ENCODE peak calls at places on chromosomes 6 and 20, in five cellular contexts. A is left lung, S is Panc1, H is skeletal muscle cell, Y is right cardiac atrium. I is an unnamed sample.

GRCh38 chr20:47124235-47124717 is 229.6 kb downstream of the EYA2 start:
- DNase-seq in A (no peak), S (no peak), H (no peak), Y (peak), I (no peak)

GRCh38 chr20:62685781-62686555 is 22.7 kb upstream of the NTSR1 start:
- DNase-seq in A (peak), S (no peak), H (no peak), Y (peak), I (no peak)

GRCh38 chr6:43698584-43699349 is 11.2 kb upstream of the MRPS18A start:
- DNase-seq in A (no peak), S (no peak), H (peak), Y (peak), I (no peak)

GRCh38 chr6:170289108-170289931 is 1.6 kb downstream of the DLL1 start:
- DNase-seq in A (no peak), S (no peak), H (no peak), Y (peak), I (no peak)

GRCh38 chr6:128406453-128406852 is 113.9 kb downstream of the PTPRK start:
- DNase-seq in A (no peak), S (no peak), H (no peak), Y (no peak), I (no peak)

GRCh38 chr20:10111144-10111771 is 76.5 kb downstream of the ANKEF1 start:
- DNase-seq in A (no peak), S (no peak), H (no peak), Y (no peak), I (no peak)

GRCh38 chr6:24923885-24924401 is 11.8 kb downstream of the RIPOR2 start:
- DNase-seq in A (no peak), S (no peak), H (no peak), Y (no peak), I (no peak)

GRCh38 chr6:96836579-96837137 is 619 bp downstream of the GPR63 start:
- DNase-seq in A (no peak), S (no peak), H (no peak), Y (peak), I (no peak)

GRCh38 chr20:1324598-1325172 is 4.3 kb downstream of the SDCBP2 start:
- DNase-seq in A (no peak), S (no peak), H (peak), Y (peak), I (no peak)

GRCh38 chr6:43887906-43888683 is 118.1 kb downstream of the VEGFA start:
- DNase-seq in A (peak), S (no peak), H (no peak), Y (no peak), I (no peak)

GRCh38 chr20:61575151-61575937 is 323.3 kb downstream of the CDH4 start:
- DNase-seq in A (no peak), S (no peak), H (no peak), Y (no peak), I (no peak)

GRCh38 chr6:121961726-121962125 is 437.7 kb upstream of the HSF2 start:
- DNase-seq in A (no peak), S (no peak), H (no peak), Y (no peak), I (no peak)

GRCh38 chr6:170417881-170418280 is 111.3 kb downstream of the FAM120B start:
- DNase-seq in A (peak), S (no peak), H (no peak), Y (peak), I (no peak)

GRCh38 chr6:100261486-100261885 is 203.2 kb downstream of the SIM1 start:
- DNase-seq in A (no peak), S (no peak), H (no peak), Y (no peak), I (no peak)

GRCh38 chr20:10553326-10553984 is 118.3 kb downstream of the SLX4IP start:
- DNase-seq in A (peak), S (no peak), H (no peak), Y (peak), I (no peak)

GRCh38 chr20:8756410-8756809 is 312.5 kb upstream of the PLCB4 start:
- DNase-seq in A (no peak), S (no peak), H (peak), Y (no peak), I (peak)

GRCh38 chr6:39490120-39490519 is 167.6 kb upstream of the KCNK16 start:
- DNase-seq in A (no peak), S (no peak), H (no peak), Y (no peak), I (no peak)

GRCh38 chr20:15310361-15310760 is 972.9 kb upstream of the FLRT3 start:
- DNase-seq in A (no peak), S (no peak), H (no peak), Y (no peak), I (no peak)

GRCh38 chr20:1838479-1839279 is 56.5 kb upstream of the SIRPA start:
- DNase-seq in A (no peak), S (no peak), H (no peak), Y (no peak), I (no peak)

GRCh38 chr6:125549202-125549884 is 200.1 kb upstream of the HEY2 start:
- DNase-seq in A (no peak), S (no peak), H (no peak), Y (no peak), I (no peak)

GRCh38 chr20:24131684-24132083 is 143.1 kb upstream of the GGTLC1 start:
- DNase-seq in A (no peak), S (no peak), H (no peak), Y (no peak), I (no peak)

GRCh38 chr6:29872791-29873190 is 45.2 kb downstream of the HLA-G start:
- DNase-seq in A (no peak), S (no peak), H (no peak), Y (no peak), I (no peak)

GRCh38 chr20:49548371-49548947 is 19.5 kb downstream of the PTGIS start:
- DNase-seq in A (no peak), S (no peak), H (no peak), Y (no peak), I (no peak)

GRCh38 chr6:151400473-151400872 is 9.1 kb upstream of the ZBTB2 start:
- DNase-seq in A (no peak), S (no peak), H (no peak), Y (no peak), I (peak)

GRCh38 chr6:11364971-11365397 is 132.5 kb upstream of the NEDD9 start:
- DNase-seq in A (no peak), S (no peak), H (peak), Y (no peak), I (no peak)

GRCh38 chr6:190596-191395 is 101.5 kb upstream of the DUSP22 start:
- DNase-seq in A (no peak), S (no peak), H (no peak), Y (no peak), I (no peak)

GRCh38 chr20:35892871-35893270 is 61.4 kb downstream of the SCAND1 start:
- DNase-seq in A (no peak), S (no peak), H (no peak), Y (no peak), I (no peak)

GRCh38 chr20:63151554-63152321 is 64.2 kb downstream of the YTHDF1 start:
- DNase-seq in A (peak), S (no peak), H (no peak), Y (no peak), I (no peak)

DNA sequence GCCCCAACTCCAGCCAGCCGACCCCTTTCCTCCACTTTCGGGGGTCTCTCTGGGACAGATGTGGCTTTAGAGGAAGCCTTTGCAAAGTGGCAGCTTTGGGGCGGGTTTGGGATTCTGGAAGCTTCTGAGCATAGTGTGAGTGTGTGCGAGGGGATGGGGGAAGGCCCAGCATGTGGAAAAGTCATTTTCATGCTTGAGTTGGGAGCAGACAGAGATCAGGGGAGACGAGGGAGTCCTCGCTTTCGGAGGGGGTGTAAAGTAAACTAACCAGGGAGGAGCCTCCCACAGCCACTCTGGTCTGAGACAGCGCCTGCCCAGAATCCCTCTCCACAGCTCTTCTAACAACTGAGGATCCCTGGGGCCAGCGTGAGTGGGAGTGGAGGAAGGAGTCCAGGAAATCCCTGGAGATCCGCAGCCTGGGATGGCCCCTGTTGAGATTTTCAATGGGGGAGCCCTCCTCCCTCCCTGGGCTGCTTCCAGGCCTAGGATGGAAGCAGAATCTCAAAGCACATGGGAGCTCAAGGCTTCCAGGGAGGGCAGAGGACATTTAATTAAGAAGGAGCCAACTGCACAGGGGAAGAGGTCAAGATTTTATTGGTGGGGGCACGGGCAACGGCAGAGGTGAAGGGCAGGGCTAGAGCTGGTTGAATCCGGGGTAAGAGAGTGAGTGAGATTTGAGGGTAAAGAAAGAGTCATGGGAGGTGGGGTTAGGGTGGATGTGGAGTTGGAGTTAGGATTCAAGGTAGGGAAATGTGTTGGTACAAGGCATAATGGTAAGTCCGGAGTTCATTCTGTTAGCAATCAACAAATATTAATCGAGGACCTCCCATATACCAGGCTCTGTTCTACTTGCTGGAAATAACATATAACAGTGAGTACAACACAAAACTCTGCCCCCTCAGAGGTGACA is 102.3 kb upstream of the FOXP4 start:
- DNase-seq in A (no peak), S (no peak), H (peak), Y (peak), I (no peak)
- H3K4me3 ChIP-seq in A (no peak), S (no peak), H (no peak), Y (no peak), I (no peak)

DNA sequence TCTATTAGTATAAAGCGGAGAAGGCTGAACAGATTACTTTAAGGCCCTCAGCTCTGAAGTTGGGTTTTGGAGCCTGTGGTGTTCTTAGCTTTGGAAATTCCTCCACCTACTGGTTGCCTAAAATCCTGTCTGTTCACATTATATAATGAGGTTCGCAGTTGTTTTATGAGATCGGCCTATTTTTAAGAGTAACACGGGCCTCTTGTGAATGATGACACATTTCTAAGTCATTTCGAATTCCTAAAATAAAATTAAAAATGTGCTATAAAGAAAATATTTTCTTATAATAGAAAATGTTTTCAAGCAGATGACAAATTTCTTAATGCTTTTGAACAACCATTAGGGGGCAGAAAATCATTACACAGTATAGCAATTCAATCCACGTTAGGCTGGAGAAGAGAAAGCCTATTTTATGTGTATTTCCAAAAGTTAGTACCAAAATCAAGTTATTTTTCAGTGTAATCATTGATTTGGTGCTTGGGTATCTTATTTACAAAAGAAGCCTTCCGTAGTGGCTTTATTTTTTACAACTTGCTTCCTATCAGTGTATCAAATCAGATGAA is 15.8 kb upstream of the FAM8A1 start:
- DNase-seq in A (no peak), S (peak), H (peak), Y (no peak), I (no peak)
- H3K4me3 ChIP-seq in A (no peak), S (no peak), H (no peak), Y (no peak), I (no peak)

GRCh38 chr6:106976270-106976669 is 1.7 kb upstream of the CD24 start:
- DNase-seq in A (no peak), S (no peak), H (no peak), Y (no peak), I (no peak)

GRCh38 chr6:106974337-106974998 is at the start of gene CD24:
- DNase-seq in A (peak), S (no peak), H (no peak), Y (no peak), I (no peak)

GRCh38 chr6:106973841-106974336 is 640 bp downstream of the CD24 start:
- DNase-seq in A (peak), S (no peak), H (no peak), Y (no peak), I (no peak)

GRCh38 chr6:106974999-106975698 is 620 bp upstream of the CD24 start:
- DNase-seq in A (peak), S (no peak), H (no peak), Y (peak), I (no peak)

DNA sequence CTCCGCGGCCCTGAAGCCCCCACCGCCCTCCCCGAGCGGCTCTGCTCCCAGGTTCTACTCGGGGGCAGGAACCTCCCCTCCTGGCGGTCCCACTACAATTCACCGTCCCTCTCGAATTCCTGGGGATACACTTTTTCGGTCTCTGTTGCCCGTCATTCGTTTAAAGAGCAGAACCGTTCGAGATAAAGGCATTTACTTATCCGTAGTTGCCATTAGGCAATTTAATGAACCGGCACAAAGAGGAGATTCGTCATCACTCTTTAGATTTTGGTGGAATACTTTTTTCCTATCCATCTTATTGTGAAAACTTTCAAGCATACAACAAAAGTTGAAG is 1.1 kb upstream of the CD24 start:
- DNase-seq in A (no peak), S (no peak), H (no peak), Y (no peak), I (no peak)
- H3K4me3 ChIP-seq in A (peak), S (peak), H (peak), Y (peak), I (peak)

GRCh38 chr6:149470948-149471347 is 13.9 kb downstream of the ZC3H12D start:
- DNase-seq in A (no peak), S (no peak), H (no peak), Y (no peak), I (no peak)

GRCh38 chr6:149474108-149474935 is 10.5 kb downstream of the ZC3H12D start:
- DNase-seq in A (no peak), S (no peak), H (no peak), Y (no peak), I (no peak)

GRCh38 chr6:149472241-149472640 is 12.6 kb downstream of the ZC3H12D start:
- DNase-seq in A (no peak), S (no peak), H (no peak), Y (no peak), I (no peak)

GRCh38 chr6:149471801-149472200 is 13.0 kb downstream of the ZC3H12D start:
- DNase-seq in A (no peak), S (no peak), H (no peak), Y (no peak), I (no peak)

GRCh38 chr6:149473080-149474052 is 11.4 kb downstream of the ZC3H12D start:
- DNase-seq in A (no peak), S (no peak), H (no peak), Y (peak), I (no peak)
- H3K4me3 ChIP-seq in A (no peak), S (no peak), H (no peak), Y (no peak), I (no peak)

DNA sequence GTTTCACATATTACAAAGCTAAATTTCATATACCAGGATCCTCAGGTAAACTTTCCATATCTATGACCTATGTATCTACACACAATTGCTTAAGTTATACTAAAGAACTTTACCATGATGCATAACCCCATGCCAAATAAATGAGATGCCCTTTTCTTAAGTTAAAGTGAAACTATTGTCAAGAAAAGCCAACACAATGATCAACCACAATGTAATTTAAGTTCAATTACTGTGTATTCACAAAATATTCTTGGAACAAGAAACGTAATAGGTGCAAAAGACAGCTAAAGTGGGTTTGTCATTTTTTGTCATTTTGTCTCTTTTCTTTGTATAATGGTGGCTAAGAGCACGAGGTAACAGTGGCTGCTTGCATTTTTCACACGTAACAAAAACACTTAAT is 158.0 kb upstream of the SHLD1 start:
- DNase-seq in A (no peak), S (no peak), H (no peak), Y (no peak), I (no peak)
- H3K4me3 ChIP-seq in A (no peak), S (no peak), H (no peak), Y (no peak), I (no peak)

GRCh38 chr6:37485259-37485658 is 14.4 kb downstream of the CCDC167 start:
- DNase-seq in A (no peak), S (no peak), H (no peak), Y (no peak), I (no peak)
- H3K4me3 ChIP-seq in A (no peak), S (no peak), H (no peak), Y (no peak), I (no peak)